ENCODE peak calls at places on chromosomes 1 and 21, in ten cellular contexts. N is NCI-H1105; F is stimulated activated naive CD8-positive, alpha-beta T cell treated with anti-CD3 and anti-CD28 coated beads, Interleukin-15, Interleukin-2, amounts not matched to agents 100 U/mL and 50 U/mL, for 24 hours; W is sigmoid colon; L is NCI-H1417; P is NCI-H2029 treated with DMSO at 0.1 percent for 48 hours; S is progenitor cell of endocrine pancreas; E is H4; X is T-cell; T is HFF-Myc. O is an unnamed sample.
A peak's percentile ranks its signal among the peaks of the same experiment; 100 is the strongest.

GRCh38 chr1:184116287-184116686 is 64.8 kb downstream of the TSEN15 start:
- DNase-seq in L (no peak), E (no peak), F (no peak), T (no peak), P (no peak), W (no peak), S (no peak), X (no peak), N (no peak), O (no peak)

GRCh38 chr21:32412162-32412997 is at the start of gene EVA1C:
- DNase-seq in L (no peak), S (peak; percentile 16), E (no peak), X (peak; percentile 42), W (peak; percentile 88), T (no peak), F (peak; percentile 79), P (no peak), N (peak; percentile 62), O (peak; percentile 83)

GRCh38 chr1:32321712-32322291 is 14.2 kb downstream of the MARCKSL1 start:
- DNase-seq in E (no peak), W (peak; percentile 14), L (no peak), F (no peak), T (no peak), S (no peak), X (no peak), P (no peak), N (no peak), O (peak; percentile 88)

GRCh38 chr1:33348676-33349080 is 27.8 kb upstream of the A3GALT2 start:
- DNase-seq in E (no peak), T (no peak), F (peak; percentile 37), W (peak; percentile 65), L (no peak), X (no peak), N (no peak), S (no peak), P (no peak), O (no peak)

GRCh38 chr1:248800459-248800858 is 25.3 kb downstream of the SH3BP5L start:
- DNase-seq in E (no peak), P (no peak), L (no peak), S (no peak), F (no peak), N (no peak), X (no peak), W (no peak), T (no peak), O (no peak)

GRCh38 chr1:47249755-47250154 is 17.7 kb upstream of the TAL1 start:
- DNase-seq in L (no peak), W (no peak), E (no peak), T (no peak), P (no peak), S (no peak), N (no peak), F (no peak), X (no peak), O (no peak)

GRCh38 chr1:17081439-17081838 is 27.6 kb upstream of the SDHB start:
- DNase-seq in N (no peak), T (no peak), X (no peak), S (no peak), E (no peak), L (no peak), W (no peak), P (no peak), F (no peak), O (peak; percentile 44)

GRCh38 chr1:92851729-92852128 is 19.9 kb downstream of the RPL5 start:
- DNase-seq in X (no peak), T (no peak), W (no peak), E (no peak), S (no peak), N (peak; percentile 66), F (no peak), P (peak; percentile 7), L (no peak), O (no peak)

GRCh38 chr1:8691662-8692061 is 125.8 kb downstream of the RERE start:
- DNase-seq in X (no peak), F (no peak), E (no peak), N (no peak), S (no peak), L (no peak), W (no peak), P (no peak), T (no peak), O (no peak)